ENCODE peak calls at places on chromosomes 12 and 14, in six cellular contexts. E is effector memory CD4-positive, alpha-beta T cell; S is upper lobe of right lung; H is astrocyte of the spinal cord; V is naive thymus-derived CD4-positive, alpha-beta T cell; D is Peyer's patch. X is an unnamed sample.

GRCh38 chr12:6463211-6463610 is 7.3 kb downstream of the VAMP1 start:
- DNase-seq in H (no peak), V (no peak), D (no peak), E (no peak), S (peak), X (no peak)

GRCh38 chr12:98653866-98654493 is 8.9 kb downstream of the APAF1 start:
- DNase-seq in H (peak), S (no peak), E (no peak), D (no peak), V (no peak), X (no peak)

GRCh38 chr12:127162902-127163301 is 1104.1 kb upstream of the TMEM132C start:
- DNase-seq in H (peak), V (peak), D (no peak), E (no peak), S (no peak), X (peak)

GRCh38 chr12:18363321-18363720 is 102.0 kb downstream of the PIK3C2G start:
- DNase-seq in S (no peak), E (no peak), V (no peak), H (no peak), D (no peak), X (no peak)

GRCh38 chr12:6318440-6318879 is 8.0 kb downstream of the PLEKHG6 start:
- DNase-seq in D (no peak), H (no peak), S (no peak), E (no peak), V (no peak), X (no peak)

GRCh38 chr14:37232907-37233481 is 35.3 kb downstream of the MIPOL1 start:
- DNase-seq in D (no peak), E (no peak), H (peak), S (no peak), V (no peak), X (no peak)

GRCh38 chr14:68820999-68821683 is 28.3 kb upstream of the ZFP36L1 start:
- DNase-seq in D (no peak), V (no peak), S (no peak), H (no peak), E (peak), X (no peak)

GRCh38 chr14:26765768-26766550 is 168.1 kb upstream of the NOVA1 start:
- DNase-seq in E (no peak), S (no peak), V (no peak), H (peak), D (no peak), X (peak)

GRCh38 chr14:103518416-103519042 is 4.1 kb downstream of the CKB start:
- DNase-seq in D (peak), V (peak), S (peak), E (peak), H (no peak), X (no peak)

GRCh38 chr12:55974308-55974724 is 438 bp downstream of the RAB5B start:
- DNase-seq in S (peak), E (peak), D (no peak), V (no peak), H (peak), X (peak)

GRCh38 chr12:29350080-29350479 is 30.9 kb downstream of the ERGIC2 start:
- DNase-seq in E (no peak), S (no peak), H (peak), D (no peak), V (no peak), X (peak)

GRCh38 chr14:97380539-97380941 is 583.4 kb downstream of the VRK1 start:
- DNase-seq in D (no peak), V (peak), H (no peak), S (no peak), E (no peak), X (no peak)

GRCh38 chr12:59615392-59616165 is 19.8 kb downstream of the SLC16A7 start:
- DNase-seq in S (no peak), V (no peak), D (no peak), H (no peak), E (no peak), X (no peak)

GRCh38 chr12:76890407-76891143 is 11.8 kb upstream of the CSRP2 start:
- DNase-seq in D (no peak), E (no peak), V (no peak), H (no peak), S (no peak), X (no peak)

GRCh38 chr14:29798776-29799175 is 128.9 kb downstream of the PRKD1 start:
- DNase-seq in H (no peak), S (no peak), E (no peak), D (no peak), V (no peak), X (no peak)

GRCh38 chr14:85536835-85537195 is 6.9 kb downstream of the FLRT2 start:
- DNase-seq in E (no peak), H (no peak), D (no peak), S (no peak), V (no peak), X (no peak)

GRCh38 chr12:99249543-99249942 is 398.0 kb upstream of the GARIN6 start:
- DNase-seq in S (no peak), V (no peak), H (no peak), D (no peak), E (no peak), X (no peak)

GRCh38 chr14:91284146-91284790 is 39.8 kb upstream of the GPR68 start:
- DNase-seq in S (no peak), V (no peak), H (peak), D (no peak), E (no peak), X (peak)

GRCh38 chr12:79547735-79548347 is 142.9 kb downstream of the PAWR start:
- DNase-seq in V (no peak), E (no peak), H (peak), D (no peak), S (no peak), X (peak)

GRCh38 chr12:31896514-31897039 is 62.6 kb upstream of the RESF1 start:
- DNase-seq in E (peak), V (peak), H (peak), S (no peak), D (no peak), X (no peak)

GRCh38 chr12:46808317-46808716 is 17.5 kb downstream of the SLC38A4 start:
- DNase-seq in E (no peak), V (no peak), H (no peak), S (no peak), D (no peak), X (no peak)

GRCh38 chr12:120649442-120650248 is 9.2 kb downstream of the CABP1 start:
- DNase-seq in D (no peak), V (no peak), E (no peak), H (no peak), S (no peak), X (no peak)
- H3K4me3 ChIP-seq in D (peak), V (no peak), E (no peak), H (no peak), S (no peak), X (peak)

GRCh38 chr14:96257056-96257455 is 1.0 kb downstream of the BDKRB1 start:
- DNase-seq in S (no peak), V (no peak), E (no peak), D (peak), H (no peak), X (no peak)

GRCh38 chr14:96256420-96256819 is 410 bp downstream of the BDKRB1 start:
- DNase-seq in H (no peak), E (no peak), V (no peak), D (peak), S (no peak), X (no peak)

GRCh38 chr14:96257900-96258299 is 1.9 kb downstream of the BDKRB1 start:
- DNase-seq in V (no peak), S (no peak), D (no peak), E (no peak), H (no peak), X (no peak)

GRCh38 chr14:96254696-96255095 is 1.3 kb upstream of the BDKRB1 start:
- DNase-seq in V (no peak), D (no peak), H (no peak), S (no peak), E (no peak), X (no peak)

GRCh38 chr14:96255501-96256366 is at the start of gene BDKRB1:
- DNase-seq in V (no peak), H (peak), S (no peak), E (no peak), D (peak), X (peak)
- H3K4me3 ChIP-seq in V (no peak), H (no peak), S (no peak), E (no peak), D (no peak), X (peak)

DNA sequence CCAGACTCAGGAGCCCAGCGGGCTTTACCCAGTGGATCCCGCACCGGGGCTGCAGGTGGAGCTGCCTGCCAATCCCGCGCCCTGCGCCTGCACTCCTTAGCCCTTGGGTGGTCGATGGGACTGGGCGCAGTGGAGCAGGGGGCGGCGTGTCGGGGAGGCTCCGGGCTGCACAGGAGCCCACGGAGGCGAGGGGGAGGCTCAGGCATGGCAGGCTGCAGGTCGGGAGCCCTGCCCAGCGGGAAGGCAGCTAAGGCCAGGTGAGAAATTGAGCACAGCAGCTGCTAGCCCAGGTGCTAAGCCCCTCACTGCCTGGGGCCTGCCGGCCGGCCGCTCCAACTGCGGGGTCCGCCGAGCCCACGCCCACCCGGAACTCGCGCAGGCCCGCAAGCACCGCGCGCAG is 50.1 kb downstream of the RMST start:
- DNase-seq in E (no peak), D (no peak), V (no peak), S (no peak), H (no peak), X (no peak)
- H3K4me3 ChIP-seq in E (no peak), D (no peak), V (no peak), S (no peak), H (no peak), X (no peak)

GRCh38 chr12:53991077-53991460 is 6.1 kb downstream of the HOXC10 start:
- DNase-seq in D (no peak), E (no peak), V (no peak), H (no peak), S (no peak), X (peak)
- H3K4me3 ChIP-seq in D (no peak), E (no peak), V (no peak), H (no peak), S (no peak), X (peak)

GRCh38 chr14:104658325-104658712 is 31.1 kb upstream of the INF2 start:
- DNase-seq in E (no peak), D (no peak), H (no peak), V (no peak), S (no peak), X (no peak)
- H3K4me3 ChIP-seq in E (no peak), D (no peak), H (no peak), V (no peak), S (no peak), X (no peak)